ENCODE peak calls at places on chromosome 14, in seven cellular contexts. U is ovary, T is stomach, G is A549, D is H1, K is K562, J is tibial nerve. B is an unnamed sample.

GRCh38 chr14:30679032-30679431 is 56.9 kb downstream of the SCFD1 start:
- DNase-seq in U (no peak), T (no peak), G (no peak), D (no peak), K (no peak), J (no peak), B (no peak)

GRCh38 chr14:99946652-99947489 is 118.4 kb upstream of the EVL start:
- DNase-seq in U (no peak), T (peak), G (peak), D (peak), K (peak), J (no peak), B (no peak)

GRCh38 chr14:104135904-104136471 is 2.4 kb upstream of the KIF26A start:
- DNase-seq in U (peak), T (no peak), G (no peak), D (peak), K (no peak), J (no peak), B (no peak)

GRCh38 chr14:51957950-51958349 is 31.4 kb upstream of the RTRAF start:
- DNase-seq in U (no peak), T (no peak), G (no peak), D (no peak), K (no peak), J (no peak), B (no peak)

GRCh38 chr14:104367811-104368750 is 211.5 kb upstream of the C14orf180 start:
- DNase-seq in U (no peak), T (no peak), G (no peak), D (no peak), K (no peak), J (no peak), B (no peak)

GRCh38 chr14:74846168-74846567 is 29.8 kb downstream of the PROX2 start:
- DNase-seq in U (no peak), T (no peak), G (no peak), D (no peak), K (no peak), J (no peak), B (no peak)

GRCh38 chr14:68286667-68287066 is 467.1 kb downstream of the RAD51B start:
- DNase-seq in U (no peak), T (no peak), G (no peak), D (no peak), K (no peak), J (no peak), B (no peak)

GRCh38 chr14:37232907-37233481 is 35.3 kb downstream of the MIPOL1 start:
- DNase-seq in U (no peak), T (no peak), G (peak), D (no peak), K (peak), J (no peak), B (no peak)

GRCh38 chr14:68124050-68124449 is 304.5 kb downstream of the RAD51B start:
- DNase-seq in U (no peak), T (no peak), G (no peak), D (no peak), K (no peak), J (no peak), B (no peak)

GRCh38 chr14:66965831-66966230 is 223.4 kb upstream of the GARIN2 start:
- DNase-seq in U (no peak), T (no peak), G (no peak), D (no peak), K (no peak), J (no peak), B (no peak)

GRCh38 chr14:90091393-90091792 is 29.6 kb downstream of the KCNK13 start:
- DNase-seq in U (no peak), T (no peak), G (no peak), D (no peak), K (no peak), J (no peak), B (no peak)

GRCh38 chr14:106417224-106418049 is 891.1 kb downstream of the TMEM121 start:
- DNase-seq in U (peak), T (peak), G (no peak), D (peak), K (peak), J (no peak), B (no peak)

GRCh38 chr14:60094306-60094897 is 2.7 kb downstream of the PCNX4 start:
- DNase-seq in U (no peak), T (no peak), G (no peak), D (no peak), K (peak), J (no peak), B (no peak)

GRCh38 chr14:67650694-67651093 is 23.7 kb downstream of the VTI1B start:
- DNase-seq in U (no peak), T (no peak), G (no peak), D (no peak), K (no peak), J (no peak), B (no peak)

GRCh38 chr14:23361320-23361719 is 3.7 kb downstream of the EFS start:
- DNase-seq in U (no peak), T (no peak), G (no peak), D (no peak), K (no peak), J (no peak), B (peak)

GRCh38 chr14:71586131-71586893 is 345.9 kb upstream of the RGS6 start:
- DNase-seq in U (no peak), T (no peak), G (no peak), D (no peak), K (no peak), J (no peak), B (no peak)

GRCh38 chr14:69204753-69205152 is 13.5 kb downstream of the EXD2 start:
- DNase-seq in U (no peak), T (no peak), G (no peak), D (no peak), K (no peak), J (no peak), B (no peak)

GRCh38 chr14:65594153-65594881 is 181.8 kb downstream of the FUT8 start:
- DNase-seq in U (no peak), T (peak), G (peak), D (peak), K (no peak), J (no peak), B (no peak)

GRCh38 chr14:100556076-100556475 is 31.1 kb downstream of the BEGAIN start:
- DNase-seq in U (no peak), T (no peak), G (no peak), D (no peak), K (no peak), J (no peak), B (no peak)

GRCh38 chr14:39302124-39302810 is 68.6 kb downstream of the MIA2 start:
- DNase-seq in U (no peak), T (no peak), G (no peak), D (no peak), K (no peak), J (no peak), B (no peak)

GRCh38 chr14:39307815-39308214 is 74.1 kb downstream of the MIA2 start:
- DNase-seq in U (no peak), T (no peak), G (no peak), D (no peak), K (no peak), J (no peak), B (no peak)

GRCh38 chr14:39303100-39303499 is 69.4 kb downstream of the MIA2 start:
- DNase-seq in U (no peak), T (no peak), G (no peak), D (no peak), K (no peak), J (no peak), B (no peak)
- H3K27ac ChIP-seq in U (no peak), T (no peak), G (no peak), D (no peak), K (no peak), J (no peak), B (no peak)

DNA sequence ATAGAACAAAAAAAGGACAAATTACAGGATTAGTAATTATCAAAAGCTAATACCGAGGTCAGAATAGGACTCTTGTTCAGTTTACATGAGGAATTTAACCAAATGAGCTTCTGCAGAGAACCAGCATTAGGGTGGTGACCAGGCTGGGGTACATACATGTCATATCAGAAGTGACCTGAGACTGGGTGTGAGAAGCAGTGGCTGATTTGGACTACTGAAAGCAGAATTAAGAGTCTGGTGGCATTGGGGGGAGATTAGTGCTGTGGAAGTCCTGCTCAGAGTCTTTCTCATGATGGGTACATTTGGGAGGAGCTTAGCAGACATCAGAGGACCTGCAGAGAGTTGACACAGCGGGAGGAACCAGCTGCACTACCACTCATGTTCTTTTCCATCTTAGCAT is 21.7 kb downstream of the TRAF3 start:
- DNase-seq in U (no peak), T (no peak), G (no peak), D (no peak), K (no peak), J (no peak), B (no peak)
- H3K4me3 ChIP-seq in U (no peak), T (no peak), G (no peak), D (no peak), K (no peak), J (no peak), B (no peak)

DNA sequence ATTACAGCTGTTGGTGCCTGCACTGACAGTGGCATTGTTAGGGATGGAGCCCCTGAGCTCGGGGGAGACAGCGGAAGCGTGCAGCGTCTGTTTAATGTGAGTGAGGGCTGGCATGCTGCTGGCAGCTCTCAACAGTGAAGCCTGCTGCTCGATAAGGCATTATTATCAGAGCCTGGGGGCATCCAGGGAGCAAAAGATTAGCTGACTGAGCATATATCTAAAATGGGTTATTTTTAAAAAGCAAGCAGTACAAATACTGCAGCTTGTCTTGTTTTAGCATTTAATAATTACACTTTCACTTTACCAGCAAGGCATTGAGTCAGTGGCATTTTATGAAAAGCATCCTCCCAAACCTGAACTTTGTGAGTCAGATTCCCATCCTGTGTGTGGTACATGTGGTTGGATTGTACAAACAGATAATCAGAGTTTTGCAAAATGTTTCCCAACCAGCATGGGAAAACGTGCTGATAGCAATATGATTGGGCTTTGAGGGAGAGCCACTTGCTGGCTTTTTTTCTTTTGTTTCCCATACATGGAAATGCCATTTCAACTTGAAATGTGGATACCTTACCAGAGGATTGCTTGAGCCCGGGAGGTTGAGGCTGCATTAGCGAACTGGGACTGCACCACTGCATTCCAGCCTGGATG is 150.8 kb downstream of the PRKCH start:
- DNase-seq in U (no peak), T (no peak), G (peak), D (no peak), K (no peak), J (no peak), B (no peak)
- TF ChIP-seq EP300 in U (peak), T (no peak), G (peak), D (no peak), K (no peak), J (no peak), B (no peak)

GRCh38 chr14:61670576-61670975 is 24.7 kb upstream of the HIF1A start:
- DNase-seq in U (no peak), T (no peak), G (no peak), D (no peak), K (no peak), J (no peak), B (no peak)
- H3K27ac ChIP-seq in U (no peak), T (peak), G (no peak), D (no peak), K (no peak), J (peak), B (no peak)

DNA sequence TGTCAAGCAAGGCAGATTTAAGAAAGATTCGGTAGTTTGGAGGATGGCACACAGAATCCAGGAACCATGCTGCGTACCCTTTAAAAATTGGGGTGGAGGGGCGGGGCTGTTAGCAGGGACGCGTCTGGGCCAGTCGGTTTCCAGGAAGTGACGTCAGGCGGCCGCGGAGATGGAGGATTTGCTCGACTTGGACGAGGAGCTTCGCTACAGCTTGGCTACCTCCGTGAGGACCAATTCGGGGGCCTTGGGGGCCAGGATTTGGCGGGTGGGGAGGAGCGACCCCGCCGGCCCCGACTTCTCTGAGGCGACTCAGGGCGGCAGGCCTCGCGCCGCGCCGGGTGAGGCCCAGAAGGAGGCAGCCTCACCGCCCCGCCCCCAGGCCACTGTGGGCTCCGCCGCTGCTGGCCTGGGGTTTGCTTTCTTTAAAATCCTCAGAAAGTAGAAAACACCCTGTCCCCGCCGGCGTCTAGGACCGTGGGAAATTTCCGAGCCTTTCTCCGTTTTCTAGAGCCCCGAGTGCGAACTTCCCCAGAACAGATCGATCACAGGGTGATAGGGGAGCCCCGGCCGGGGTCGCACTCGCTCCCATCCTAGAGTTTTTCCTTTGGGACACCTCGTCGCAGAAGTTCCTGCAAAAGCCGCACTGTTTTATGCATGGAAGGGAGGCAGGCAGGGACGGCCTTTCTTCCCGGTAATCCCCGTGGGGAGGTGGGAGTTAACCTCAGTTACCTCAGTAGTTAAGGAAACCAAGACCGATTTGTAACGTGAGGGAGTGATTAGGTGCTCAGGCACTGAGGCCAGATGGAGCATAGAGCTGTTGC is at the start of gene IFT43:
- DNase-seq in U (peak), T (peak), G (peak), D (peak), K (peak), J (peak), B (peak)
- H3K4me3 ChIP-seq in U (peak), T (peak), G (peak), D (peak), K (peak), J (peak), B (peak)

B was measured in suprapubic skin.